ENCODE peak calls at places on chromosomes 13 and 19, in five cellular contexts. I, B, D, G and V are unnamed samples. For H3K27me3, the result is how much of the 10 kb centered on the place peaks cover.

GRCh38 chr19:18730885-18731513 is 47.5 kb downstream of the CRTC1 start:
- DNase-seq in G (no peak), D (no peak), I (no peak), B (no peak), V (no peak)

GRCh38 chr13:105936816-105937215 is 598.6 kb downstream of the EFNB2 start:
- DNase-seq in I (no peak), B (no peak), D (no peak), G (no peak), V (no peak)

GRCh38 chr13:27619093-27619705 is 1.1 kb downstream of the LNX2 start:
- DNase-seq in I (no peak), G (no peak), B (no peak), D (no peak), V (no peak)

GRCh38 chr13:87426737-87427136 is 244.4 kb upstream of the SLITRK5 start:
- DNase-seq in B (no peak), I (no peak), D (no peak), G (no peak), V (no peak)

GRCh38 chr19:44848036-44848804 is 2.1 kb downstream of the NECTIN2 start:
- DNase-seq in G (no peak), B (peak), D (peak), I (no peak), V (peak)

GRCh38 chr19:45524575-45525129 is 17.4 kb downstream of the VASP start:
- DNase-seq in I (no peak), G (no peak), B (peak), D (no peak), V (no peak)

GRCh38 chr19:11530432-11530831 is 1.5 kb upstream of the ECSIT start:
- DNase-seq in G (no peak), B (peak), D (peak), I (peak), V (peak)

GRCh38 chr19:45782820-45783785 is 813 bp upstream of the DMPK start:
- DNase-seq in B (peak), I (no peak), G (no peak), D (no peak), V (peak)

GRCh38 chr13:112637017-112637801 is 49.3 kb upstream of the TUBGCP3 start:
- DNase-seq in G (no peak), B (no peak), I (no peak), D (no peak), V (no peak)

GRCh38 chr19:10819124-10820060 is 16.6 kb downstream of the TMED1 start:
- DNase-seq in B (no peak), D (no peak), I (no peak), G (no peak), V (no peak)

GRCh38 chr19:52648336-52648990 is 10.3 kb upstream of the ZNF83 start:
- DNase-seq in G (no peak), D (no peak), B (no peak), I (no peak), V (no peak)

GRCh38 chr13:79194272-79194671 is 211.8 kb downstream of the RBM26 start:
- DNase-seq in B (no peak), D (no peak), G (no peak), I (no peak), V (no peak)

GRCh38 chr19:1767464-1767933 is 14.2 kb downstream of the ONECUT3 start:
- DNase-seq in I (peak), G (no peak), D (no peak), B (peak), V (no peak)

GRCh38 chr13:93476175-93476574 is 249.6 kb downstream of the GPC6 start:
- DNase-seq in B (no peak), I (no peak), D (no peak), G (no peak), V (no peak)

GRCh38 chr13:103703246-103703645 is 637.0 kb upstream of the SLC10A2 start:
- DNase-seq in G (no peak), B (no peak), I (no peak), D (no peak), V (no peak)

GRCh38 chr13:75437582-75438318 is 44.2 kb downstream of the TBC1D4 start:
- DNase-seq in G (no peak), I (no peak), D (no peak), B (no peak), V (no peak)

GRCh38 chr13:33017410-33017929 is 1.2 kb downstream of the KL start:
- DNase-seq in D (peak), B (no peak), G (no peak), I (peak), V (peak)

GRCh38 chr13:33642374-33643065 is 175.4 kb upstream of the RFC3 start:
- DNase-seq in B (peak), G (no peak), I (peak), D (peak), V (peak)

GRCh38 chr19:28706693-28707092 is 506.3 kb downstream of the UQCRFS1 start:
- DNase-seq in I (no peak), D (no peak), B (no peak), G (no peak), V (no peak)

GRCh38 chr13:30870049-30870884 is 35.8 kb upstream of the MEDAG start:
- DNase-seq in I (peak), G (no peak), B (peak), D (peak), V (peak)

GRCh38 chr13:95605426-95606125 is 38.9 kb downstream of the DZIP1 start:
- DNase-seq in D (no peak), B (no peak), I (no peak), G (no peak), V (no peak)

GRCh38 chr13:93956416-93956815 is 523.1 kb downstream of the DCT start:
- DNase-seq in D (no peak), B (no peak), I (no peak), G (no peak), V (no peak)

GRCh38 chr13:39900106-39900750 is 244.8 kb downstream of the COG6 start:
- DNase-seq in D (no peak), B (no peak), I (no peak), G (no peak), V (no peak)

GRCh38 chr13:96958286-96958891 is 35.9 kb downstream of the OXGR1 start:
- DNase-seq in G (no peak), B (no peak), I (peak), D (no peak), V (no peak)

GRCh38 chr13:112690242-112690943 is 555 bp downstream of the ATP11A start:
- DNase-seq in I (no peak), B (peak), D (peak), G (no peak), V (no peak)

GRCh38 chr19:42563352-42564210 is 31.1 kb downstream of the CEACAM8 start:
- DNase-seq in B (no peak), G (no peak), D (no peak), I (peak), V (no peak)

GRCh38 chr13:46684287-46685001 is 112.5 kb downstream of the ESD start:
- DNase-seq in D (no peak), B (no peak), I (no peak), G (no peak), V (no peak)

GRCh38 chr19:46487802-46488445 is 7.7 kb downstream of the PNMA8B start:
- DNase-seq in I (peak), G (peak), B (peak), D (peak), V (peak)

DNA sequence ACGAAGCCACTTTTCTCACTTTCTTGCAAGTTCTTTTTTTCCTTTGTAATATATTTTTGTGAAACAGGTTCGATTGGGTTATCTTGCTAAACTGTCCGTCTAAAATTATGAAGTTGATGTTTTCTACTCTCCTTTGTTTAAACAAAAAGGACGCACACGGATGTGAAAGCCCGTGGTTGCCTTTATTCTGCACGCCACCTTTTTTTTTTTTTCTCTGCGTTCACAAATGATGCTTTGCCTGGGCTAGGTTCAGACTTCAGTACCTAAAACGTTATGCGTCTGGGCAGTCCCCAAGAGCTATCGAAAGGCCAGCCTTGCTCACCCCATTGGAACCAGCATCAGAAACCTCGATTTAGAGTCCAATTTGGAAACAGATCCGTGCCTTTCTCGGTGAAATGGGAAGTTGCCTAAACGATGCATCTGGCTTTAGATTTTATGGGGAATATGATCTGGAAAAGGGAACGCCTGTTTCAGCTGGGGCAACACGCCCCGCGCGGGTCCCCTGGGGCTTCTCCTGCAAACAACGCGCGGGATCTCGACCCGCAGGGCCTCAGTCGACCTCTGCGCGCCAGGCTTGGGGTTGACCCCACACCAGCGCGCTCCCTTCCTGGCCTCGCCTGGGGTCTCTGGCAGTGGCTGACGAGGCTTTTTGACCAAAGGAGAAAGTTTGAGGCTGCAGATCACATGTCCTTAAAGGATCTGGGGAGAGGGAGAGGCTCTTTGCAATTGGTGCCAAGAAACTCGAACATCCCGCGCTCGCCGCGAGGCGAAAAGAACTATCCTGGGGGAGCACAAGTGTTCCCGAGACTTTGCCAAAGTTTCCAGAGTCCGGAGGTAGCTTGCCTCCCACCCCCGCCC is 114.0 kb downstream of the KCNRG start:
- DNase-seq in B (no peak), D (no peak), I (peak), G (no peak), V (no peak)
- H3K27me3 ChIP-seq in B (under half), D (half or more), I (under half), G (under half), V (half or more)

GRCh38 chr19:55603115-55603514 is 2.3 kb upstream of the ZNF865 start:
- DNase-seq in B (peak), G (no peak), D (no peak), I (no peak), V (no peak)
- TF ChIP-seq EP300 in B (no peak), G (no peak), D (no peak), I (no peak), V (no peak)

GRCh38 chr13:44026194-44026593 is 146.5 kb downstream of the LACC1 start:
- DNase-seq in G (no peak), D (no peak), B (no peak), I (no peak), V (no peak)

GRCh38 chr13:44022196-44022595 is 142.5 kb downstream of the LACC1 start:
- DNase-seq in B (no peak), G (no peak), I (no peak), D (no peak), V (no peak)

GRCh38 chr13:44017756-44018309 is 138.1 kb downstream of the LACC1 start:
- DNase-seq in G (no peak), I (no peak), D (no peak), B (no peak), V (no peak)

GRCh38 chr13:44024496-44025155 is 144.9 kb downstream of the LACC1 start:
- DNase-seq in B (no peak), G (peak), D (no peak), I (no peak), V (no peak)

GRCh38 chr13:44021422-44021821 is 141.7 kb downstream of the LACC1 start:
- DNase-seq in D (no peak), I (no peak), G (no peak), B (no peak), V (no peak)
- H3K27me3 ChIP-seq in D (under half), I (under half), G (under half), B (under half), V (under half)

GRCh38 chr13:62537593-62537992 is 1121.9 kb upstream of the PCDH20 start:
- DNase-seq in D (no peak), G (no peak), B (no peak), I (no peak), V (no peak)
- TF ChIP-seq EP300 in D (no peak), G (no peak), B (no peak), I (no peak), V (no peak)

DNA sequence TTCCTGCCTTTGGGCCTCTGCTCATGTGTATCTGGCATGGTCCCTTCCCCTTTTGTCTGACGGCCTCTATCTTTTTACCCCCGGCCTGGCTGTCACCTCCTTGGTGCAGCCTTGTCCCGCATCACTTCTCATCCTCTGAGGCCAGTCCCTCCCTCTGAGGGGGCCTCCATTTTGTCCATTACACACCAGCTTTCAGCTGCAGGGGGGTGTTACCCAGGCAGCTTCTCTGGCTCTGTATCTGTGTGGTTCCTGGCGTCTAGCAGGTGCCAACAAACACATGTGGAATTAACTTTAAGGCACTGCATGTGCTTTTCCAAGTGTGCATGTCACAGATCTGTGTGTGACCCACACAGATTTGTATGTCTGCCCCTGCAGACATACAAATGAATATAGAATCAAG is 52.4 kb downstream of the LYL1 start:
- DNase-seq in I (no peak), G (no peak), D (no peak), B (no peak), V (no peak)
- H3K27me3 ChIP-seq in I (under half), G (under half), D (under half), B (under half), V (under half)

DNA sequence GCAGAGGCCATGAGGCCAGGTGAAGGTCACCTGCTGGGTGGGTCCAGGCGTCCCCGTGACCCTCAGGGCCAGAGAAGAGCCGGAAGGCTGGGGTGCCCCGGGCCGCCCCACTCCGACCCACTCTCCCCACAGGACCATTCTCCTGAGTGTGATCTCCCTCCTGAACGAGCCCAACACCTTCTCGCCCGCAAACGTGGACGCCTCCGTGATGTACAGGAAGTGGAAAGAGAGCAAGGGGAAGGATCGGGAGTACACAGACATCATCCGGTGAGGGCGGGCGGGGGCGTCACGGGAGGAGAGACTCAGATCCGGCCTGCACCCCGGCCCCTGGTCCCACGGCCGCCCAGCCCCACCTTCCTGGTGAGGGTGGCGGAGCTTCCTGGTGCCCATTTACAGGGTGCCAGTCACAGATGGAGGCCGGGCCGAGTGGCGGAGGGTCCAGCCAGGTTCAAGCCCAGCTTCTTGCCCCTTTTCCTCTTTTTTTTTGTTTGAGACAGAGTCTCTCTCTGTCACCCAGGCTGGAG is 5.4 kb downstream of the CDC34 start:
- DNase-seq in B (no peak), I (no peak), D (no peak), G (no peak), V (no peak)
- TF ChIP-seq EP300 in B (no peak), I (no peak), D (no peak), G (no peak), V (no peak)

GRCh38 chr19:17109300-17109699 is 33.7 kb downstream of the MYO9B start:
- DNase-seq in D (no peak), B (no peak), G (no peak), I (no peak), V (no peak)
- H3K27me3 ChIP-seq in D (under half), B (under half), G (under half), I (under half), V (under half)

GRCh38 chr19:17105548-17105947 is 30.0 kb downstream of the MYO9B start:
- DNase-seq in B (no peak), G (no peak), D (no peak), I (no peak), V (no peak)
- TF ChIP-seq EP300 in B (no peak), G (no peak), D (no peak), I (no peak), V (no peak)

GRCh38 chr19:33062902-33063301 is 1.8 kb downstream of the RHPN2 start:
- DNase-seq in G (no peak), I (no peak), B (no peak), D (no peak), V (no peak)
- H3K27me3 ChIP-seq in G (under half), I (under half), B (under half), D (under half), V (half or more)

DNA sequence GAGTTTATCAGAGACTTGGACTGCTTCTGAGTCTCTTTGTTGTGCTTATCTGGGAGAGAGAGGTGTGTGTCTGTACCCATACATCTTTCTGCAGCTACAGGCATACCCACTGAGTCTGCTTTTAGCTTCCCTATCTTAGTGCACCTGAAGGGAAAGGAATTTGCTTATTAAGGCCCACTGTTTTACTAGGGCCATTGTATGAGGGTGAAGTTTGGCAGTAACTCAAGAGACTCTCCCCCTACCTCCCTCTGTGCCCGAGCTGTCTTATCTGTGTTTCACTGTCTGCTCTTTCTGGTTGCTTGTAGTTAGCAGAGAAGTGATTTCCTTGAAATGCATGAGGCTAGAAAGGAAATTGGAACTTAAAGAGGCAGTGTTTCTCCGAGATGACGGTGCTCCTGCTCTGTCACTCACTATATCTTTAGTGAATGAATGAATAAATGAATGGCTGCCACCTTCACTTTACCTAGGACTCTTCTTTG is 678 bp upstream of the CD33 start:
- DNase-seq in G (peak), I (no peak), B (no peak), D (no peak), V (no peak)
- TF ChIP-seq EP300 in G (no peak), I (no peak), B (no peak), D (no peak), V (no peak)